ENCODE peak calls at places on chromosomes 1 and 21, in four cellular contexts. R is tibial nerve, F is fibroblast of lung, D is BE2C. Y is an unnamed sample.
A peak's percentile ranks its signal among the peaks of the same experiment; 100 is the strongest.

GRCh38 chr1:231522038-231522437 is 6.4 kb upstream of the TSNAX start:
- DNase-seq in R (no peak), F (no peak), D (no peak), Y (no peak)

GRCh38 chr1:17966341-17966740 is 141.3 kb upstream of the IGSF21 start:
- DNase-seq in R (no peak), F (no peak), D (no peak), Y (no peak)

GRCh38 chr1:89974701-89975470 is 20.0 kb upstream of the ZNF326 start:
- DNase-seq in R (no peak), F (peak; percentile 96), D (no peak), Y (peak; percentile 84)

GRCh38 chr1:100721502-100722205 is 2.1 kb downstream of the VCAM1 start:
- DNase-seq in R (peak; percentile 14), F (peak; percentile 94), D (no peak), Y (peak; percentile 36)

GRCh38 chr1:51952638-51953037 is 37.9 kb downstream of the RAB3B start:
- DNase-seq in R (no peak), F (no peak), D (no peak), Y (no peak)

GRCh38 chr1:43873851-43874250 is 59.8 kb upstream of the ARTN start:
- DNase-seq in R (no peak), F (no peak), D (no peak), Y (no peak)

GRCh38 chr1:145879775-145880174 is 5.9 kb downstream of the ANKRD35 start:
- DNase-seq in R (no peak), F (no peak), D (no peak), Y (no peak)

GRCh38 chr1:54273837-54274192 is 73.8 kb downstream of the MRPL37 start:
- DNase-seq in R (peak; percentile 69), F (no peak), D (no peak), Y (peak; percentile 92)

GRCh38 chr21:35026617-35027557 is 22.2 kb downstream of the RUNX1 start:
- DNase-seq in R (no peak), F (peak; percentile 64), D (no peak), Y (no peak)

GRCh38 chr1:212669600-212669999 is 30.0 kb downstream of the BATF3 start:
- DNase-seq in R (no peak), F (no peak), D (peak; percentile 59), Y (no peak)

GRCh38 chr21:45914321-45914845 is 67.2 kb upstream of the COL6A1 start:
- DNase-seq in R (no peak), F (no peak), D (no peak), Y (no peak)

GRCh38 chr1:85609976-85610375 is 29.4 kb downstream of the CCN1 start:
- DNase-seq in R (no peak), F (no peak), D (no peak), Y (no peak)

GRCh38 chr21:36757246-36757645 is 58.3 kb downstream of the SIM2 start:
- DNase-seq in R (no peak), F (no peak), D (no peak), Y (no peak)

GRCh38 chr1:100750002-100750885 is 30.7 kb downstream of the VCAM1 start:
- DNase-seq in R (no peak), F (no peak), D (peak; percentile 11), Y (no peak)

GRCh38 chr1:55059302-55060132 is 20.2 kb downstream of the PCSK9 start:
- DNase-seq in R (no peak), F (no peak), D (no peak), Y (no peak)

GRCh38 chr1:178533547-178533946 is 20.6 kb downstream of the TEX35 start:
- DNase-seq in R (no peak), F (no peak), D (no peak), Y (no peak)

GRCh38 chr1:66152034-66152433 is 359.3 kb downstream of the PDE4B start:
- DNase-seq in R (no peak), F (no peak), D (no peak), Y (no peak)

GRCh38 chr1:20375563-20375962 is 84.9 kb downstream of the VWA5B1 start:
- DNase-seq in R (no peak), F (no peak), D (no peak), Y (no peak)

GRCh38 chr21:15793547-15794235 is 63.9 kb downstream of the USP25 start:
- DNase-seq in R (no peak), F (peak; percentile 32), D (no peak), Y (no peak)

GRCh38 chr1:207025144-207025880 is 7.2 kb downstream of the C1orf116 start:
- DNase-seq in R (no peak), F (peak; percentile 13), D (no peak), Y (peak; percentile 79)

GRCh38 chr1:107935396-107936064 is 29.4 kb downstream of the VAV3 start:
- DNase-seq in R (no peak), F (no peak), D (no peak), Y (no peak)

GRCh38 chr1:31781138-31782065 is 17.3 kb upstream of the ADGRB2 start:
- DNase-seq in R (no peak), F (no peak), D (peak; percentile 64), Y (no peak)

GRCh38 chr1:193058529-193059281 is 455 bp downstream of the UCHL5 start:
- DNase-seq in R (no peak), F (peak; percentile 45), D (peak; percentile 30), Y (peak; percentile 50)

GRCh38 chr1:211959680-211960079 is 75.7 kb downstream of the INTS7 start:
- DNase-seq in R (no peak), F (no peak), D (no peak), Y (no peak)

GRCh38 chr21:28607545-28607944 is 385.1 kb downstream of the LTN1 start:
- DNase-seq in R (no peak), F (no peak), D (no peak), Y (no peak)

GRCh38 chr1:94821636-94822305 is 1.6 kb downstream of the SLC44A3 start:
- DNase-seq in R (no peak), F (no peak), D (peak; percentile 20), Y (no peak)

GRCh38 chr1:12129624-12130023 is 37.2 kb upstream of the TNFRSF1B start:
- DNase-seq in R (no peak), F (no peak), D (no peak), Y (no peak)

GRCh38 chr1:109790735-109791494 is 27.2 kb upstream of the EPS8L3 start:
- DNase-seq in R (no peak), F (peak; percentile 42), D (no peak), Y (peak; percentile 87)

GRCh38 chr21:29318354-29318753 is 19.6 kb downstream of the BACH1 start:
- DNase-seq in R (no peak), F (no peak), D (no peak), Y (peak; percentile 27)

GRCh38 chr1:109275706-109276345 is 7.1 kb downstream of the PSRC1 start:
- DNase-seq in R (no peak), F (no peak), D (peak; percentile 43), Y (no peak)

GRCh38 chr1:9691108-9691445 is 39.5 kb downstream of the PIK3CD start:
- DNase-seq in R (no peak), F (no peak), D (no peak), Y (peak; percentile 15)

GRCh38 chr1:7420706-7421105 is 350.4 kb upstream of the VAMP3 start:
- DNase-seq in R (peak; percentile 8), F (no peak), D (no peak), Y (no peak)

GRCh38 chr1:248886237-248886895 is 19.7 kb upstream of the PGBD2 start:
- DNase-seq in R (no peak), F (peak; percentile 40), D (no peak), Y (peak; percentile 75)

GRCh38 chr1:95309031-95309459 is 75.0 kb downstream of the RWDD3 start:
- DNase-seq in R (no peak), F (peak; percentile 67), D (peak; percentile 52), Y (no peak)

DNA sequence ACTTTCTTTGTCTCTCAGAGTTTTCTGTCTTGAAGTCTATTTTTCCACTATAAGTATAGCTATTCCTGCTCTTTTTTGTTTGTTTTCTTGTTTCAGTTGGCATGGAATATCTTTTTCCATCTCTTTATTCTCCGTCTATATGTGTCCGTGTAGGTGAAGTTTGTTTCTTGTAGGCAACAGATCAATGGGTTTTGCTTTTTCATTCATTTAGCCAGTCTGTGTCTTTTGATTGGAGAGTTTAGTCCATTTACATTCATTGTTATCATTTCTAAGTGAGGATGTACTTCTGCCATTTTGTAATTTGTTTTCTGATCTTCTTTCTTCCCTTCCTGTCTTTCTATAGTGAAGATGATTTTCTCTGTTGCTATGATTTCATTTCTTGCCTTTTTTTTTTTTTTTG is 132.5 kb upstream of the GPR52 start:
- DNase-seq in R (no peak), F (no peak), D (no peak), Y (no peak)
- H3K9me3 ChIP-seq in R (no peaks in the 10 kb centered on the region), F (no peaks in the 10 kb centered on the region), D (no peaks in the 10 kb centered on the region), Y (peaks cover 18% of the 10 kb centered on the region)

GRCh38 chr1:180194048-180194425 is 36.0 kb upstream of the LHX4 start:
- DNase-seq in R (no peak), F (no peak), D (no peak), Y (no peak)

GRCh38 chr1:180190091-180190490 is 35.4 kb downstream of the QSOX1 start:
- DNase-seq in R (no peak), F (no peak), D (no peak), Y (no peak)

GRCh38 chr1:180193371-180194047 is 36.6 kb upstream of the LHX4 start:
- DNase-seq in R (no peak), F (no peak), D (no peak), Y (no peak)

GRCh38 chr1:180194546-180195207 is 35.4 kb upstream of the LHX4 start:
- DNase-seq in R (no peak), F (no peak), D (no peak), Y (no peak)

GRCh38 chr1:180192172-180192571 is 37.5 kb downstream of the QSOX1 start:
- DNase-seq in R (no peak), F (no peak), D (no peak), Y (no peak)
- H3K27me3 ChIP-seq in R (no peaks in the 10 kb centered on the region), F (no peaks in the 10 kb centered on the region), D (no peaks in the 10 kb centered on the region), Y (no peaks in the 10 kb centered on the region)

GRCh38 chr1:220917101-220917500 is 37.9 kb downstream of the HLX start:
- DNase-seq in R (no peak), F (no peak), D (no peak), Y (no peak)
- H3K4me3 ChIP-seq in R (no peak overlapping the region), F (no peak overlapping the region), D (no peak overlapping the region), Y (no peak overlapping the region)

DNA sequence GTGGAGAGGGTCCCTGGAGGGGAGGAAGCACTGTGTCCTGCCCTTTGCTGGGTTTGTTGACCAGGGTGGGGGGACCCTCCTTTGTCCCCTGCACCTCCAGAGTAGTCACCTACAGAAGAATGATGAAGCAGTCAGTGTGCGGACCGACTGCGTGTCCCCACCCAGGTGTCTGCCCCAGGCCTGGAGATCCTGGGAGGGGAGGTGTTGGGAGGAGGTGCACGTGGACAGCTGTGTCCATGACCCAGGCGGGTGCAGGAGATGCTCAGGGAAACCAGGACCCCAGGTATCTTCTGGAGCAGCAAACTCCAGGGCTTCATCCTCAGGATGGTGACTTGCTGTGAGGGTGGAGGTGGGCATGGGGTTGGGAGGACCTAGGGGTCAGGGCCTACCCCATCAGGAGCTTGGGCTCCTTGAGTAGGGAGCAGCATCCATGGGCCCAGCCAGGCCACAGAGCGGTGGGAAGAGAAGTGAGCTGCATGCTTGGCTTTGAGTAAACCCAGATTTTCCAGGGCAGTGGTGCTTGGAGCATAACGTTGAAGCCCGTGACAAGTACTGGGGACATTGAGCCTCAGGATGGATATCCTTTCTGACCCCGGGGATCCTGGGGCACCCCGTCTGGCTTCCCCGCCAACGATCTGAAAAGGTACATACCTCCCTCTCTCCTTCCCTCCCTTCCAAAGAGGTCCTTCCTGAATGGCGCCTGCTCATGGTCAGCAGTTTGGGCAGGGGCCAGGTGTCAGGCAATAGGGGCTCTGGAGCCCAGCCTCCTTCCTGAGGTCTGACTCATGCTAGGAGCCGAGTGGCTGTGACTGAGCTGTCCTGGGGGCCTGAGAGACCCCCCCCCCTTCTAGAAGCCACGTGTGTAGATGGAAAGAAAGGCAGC is 13.7 kb downstream of the ACTRT2 start:
- DNase-seq in R (no peak), F (no peak), D (no peak), Y (no peak)
- H3K9me3 ChIP-seq in R (no peaks in the 10 kb centered on the region), F (no peaks in the 10 kb centered on the region), D (no peaks in the 10 kb centered on the region), Y (no peaks in the 10 kb centered on the region)